ENCODE peak calls at places on chromosomes 12 and 14, in five cellular contexts. One of them, this sample, is unnamed. For H3K4me1 and H3K36me3, the result is how much of the 10 kb centered on the place peaks cover.

GRCh38 chr14:99716850-99717681 is 33.0 kb downstream of the CYP46A1 start:
- DNase-seq in colonic mucosa: no peak
- DNase-seq in effector memory CD4-positive, alpha-beta T cell: no peak
- DNase-seq in HCT116: no peak
- DNase-seq in cardiac muscle cell: no peak
- DNase-seq in this sample: no peak

GRCh38 chr12:6049992-6050391 is 74.5 kb downstream of the VWF start:
- DNase-seq in colonic mucosa: no peak
- DNase-seq in effector memory CD4-positive, alpha-beta T cell: no peak
- DNase-seq in HCT116: no peak
- DNase-seq in cardiac muscle cell: no peak
- DNase-seq in this sample: no peak

GRCh38 chr14:77838756-77839565 is 39.1 kb downstream of the ADCK1 start:
- DNase-seq in colonic mucosa: no peak
- DNase-seq in effector memory CD4-positive, alpha-beta T cell: no peak
- DNase-seq in HCT116: no peak
- DNase-seq in cardiac muscle cell: no peak
- DNase-seq in this sample: no peak

GRCh38 chr12:92183575-92183974 is 37.9 kb upstream of the BTG1 start:
- DNase-seq in colonic mucosa: no peak
- DNase-seq in effector memory CD4-positive, alpha-beta T cell: no peak
- DNase-seq in HCT116: no peak
- DNase-seq in cardiac muscle cell: no peak
- DNase-seq in this sample: no peak

GRCh38 chr12:130764073-130764472 is 48.0 kb upstream of the RIMBP2 start:
- DNase-seq in colonic mucosa: no peak
- DNase-seq in effector memory CD4-positive, alpha-beta T cell: no peak
- DNase-seq in HCT116: peak
- DNase-seq in cardiac muscle cell: peak
- DNase-seq in this sample: no peak

GRCh38 chr12:64716373-64716772 is 42.8 kb downstream of the GNS start:
- DNase-seq in colonic mucosa: peak
- DNase-seq in effector memory CD4-positive, alpha-beta T cell: no peak
- DNase-seq in HCT116: no peak
- DNase-seq in cardiac muscle cell: no peak
- DNase-seq in this sample: no peak

GRCh38 chr14:101508196-101508947 is 52.9 kb upstream of the DIO3 start:
- DNase-seq in colonic mucosa: no peak
- DNase-seq in effector memory CD4-positive, alpha-beta T cell: no peak
- DNase-seq in HCT116: no peak
- DNase-seq in cardiac muscle cell: no peak
- DNase-seq in this sample: no peak

GRCh38 chr12:120230326-120230973 is 29.5 kb upstream of the RPLP0 start:
- DNase-seq in colonic mucosa: peak
- DNase-seq in effector memory CD4-positive, alpha-beta T cell: no peak
- DNase-seq in HCT116: peak
- DNase-seq in cardiac muscle cell: peak
- DNase-seq in this sample: no peak

GRCh38 chr12:57039016-57039798 is 10.7 kb downstream of the MYO1A start:
- DNase-seq in colonic mucosa: no peak
- DNase-seq in effector memory CD4-positive, alpha-beta T cell: no peak
- DNase-seq in HCT116: no peak
- DNase-seq in cardiac muscle cell: no peak
- DNase-seq in this sample: no peak

GRCh38 chr14:93825235-93825553 is 36.9 kb upstream of the PRIMA1 start:
- DNase-seq in colonic mucosa: no peak
- DNase-seq in effector memory CD4-positive, alpha-beta T cell: no peak
- DNase-seq in HCT116: no peak
- DNase-seq in cardiac muscle cell: no peak
- DNase-seq in this sample: no peak

GRCh38 chr14:70931008-70931407 is 23.7 kb downstream of the PCNX1 start:
- DNase-seq in colonic mucosa: no peak
- DNase-seq in effector memory CD4-positive, alpha-beta T cell: no peak
- DNase-seq in HCT116: no peak
- DNase-seq in cardiac muscle cell: no peak
- DNase-seq in this sample: no peak

GRCh38 chr12:8890313-8891084 is 23.8 kb upstream of the PHC1 start:
- DNase-seq in colonic mucosa: peak
- DNase-seq in effector memory CD4-positive, alpha-beta T cell: peak
- DNase-seq in HCT116: no peak
- DNase-seq in cardiac muscle cell: peak
- DNase-seq in this sample: peak

GRCh38 chr14:64082837-64083236 is 211.3 kb downstream of the ESR2 start:
- DNase-seq in colonic mucosa: no peak
- DNase-seq in effector memory CD4-positive, alpha-beta T cell: no peak
- DNase-seq in HCT116: no peak
- DNase-seq in cardiac muscle cell: no peak
- DNase-seq in this sample: no peak

GRCh38 chr14:67622675-67623074 is 3.0 kb downstream of the ARG2 start:
- DNase-seq in colonic mucosa: no peak
- DNase-seq in effector memory CD4-positive, alpha-beta T cell: no peak
- DNase-seq in HCT116: no peak
- DNase-seq in cardiac muscle cell: peak
- DNase-seq in this sample: no peak

GRCh38 chr12:15808250-15808971 is 19.2 kb upstream of the EPS8 start:
- DNase-seq in colonic mucosa: no peak
- DNase-seq in effector memory CD4-positive, alpha-beta T cell: no peak
- DNase-seq in HCT116: no peak
- DNase-seq in cardiac muscle cell: no peak
- DNase-seq in this sample: no peak

GRCh38 chr12:91113621-91114020 is 2.3 kb upstream of the LUM start:
- DNase-seq in colonic mucosa: no peak
- DNase-seq in effector memory CD4-positive, alpha-beta T cell: no peak
- DNase-seq in HCT116: no peak
- DNase-seq in cardiac muscle cell: no peak
- DNase-seq in this sample: no peak

GRCh38 chr12:51951843-51952722 is 584 bp downstream of the ACVR1B start:
- DNase-seq in colonic mucosa: peak
- DNase-seq in effector memory CD4-positive, alpha-beta T cell: no peak
- DNase-seq in HCT116: no peak
- DNase-seq in cardiac muscle cell: peak
- DNase-seq in this sample: no peak

GRCh38 chr14:96829791-96830190 is 32.6 kb downstream of the VRK1 start:
- DNase-seq in colonic mucosa: no peak
- DNase-seq in effector memory CD4-positive, alpha-beta T cell: no peak
- DNase-seq in HCT116: no peak
- DNase-seq in cardiac muscle cell: no peak
- DNase-seq in this sample: no peak

GRCh38 chr14:88563845-88564244 is 1.0 kb downstream of the ZC3H14 start:
- DNase-seq in colonic mucosa: no peak
- DNase-seq in effector memory CD4-positive, alpha-beta T cell: no peak
- DNase-seq in HCT116: no peak
- DNase-seq in cardiac muscle cell: no peak
- DNase-seq in this sample: no peak

GRCh38 chr14:105126970-105127307 is 41.6 kb downstream of the JAG2 start:
- DNase-seq in colonic mucosa: no peak
- DNase-seq in effector memory CD4-positive, alpha-beta T cell: no peak
- DNase-seq in HCT116: no peak
- DNase-seq in cardiac muscle cell: no peak
- DNase-seq in this sample: no peak

GRCh38 chr12:46516933-46517578 is 144.5 kb upstream of the SLC38A2 start:
- DNase-seq in colonic mucosa: no peak
- DNase-seq in effector memory CD4-positive, alpha-beta T cell: no peak
- DNase-seq in HCT116: no peak
- DNase-seq in cardiac muscle cell: no peak
- DNase-seq in this sample: peak

GRCh38 chr12:8501720-8502119 is 11.6 kb upstream of the CLEC4D start:
- DNase-seq in colonic mucosa: no peak
- DNase-seq in effector memory CD4-positive, alpha-beta T cell: no peak
- DNase-seq in HCT116: no peak
- DNase-seq in cardiac muscle cell: no peak
- DNase-seq in this sample: peak

GRCh38 chr12:113440336-113440735 is 18.2 kb downstream of the SDSL start:
- DNase-seq in colonic mucosa: no peak
- DNase-seq in effector memory CD4-positive, alpha-beta T cell: no peak
- DNase-seq in HCT116: no peak
- DNase-seq in cardiac muscle cell: no peak
- DNase-seq in this sample: no peak

GRCh38 chr12:95908573-95908972 is 33.8 kb downstream of the CCDC38 start:
- DNase-seq in colonic mucosa: no peak
- DNase-seq in effector memory CD4-positive, alpha-beta T cell: no peak
- DNase-seq in HCT116: no peak
- DNase-seq in cardiac muscle cell: no peak
- DNase-seq in this sample: no peak

GRCh38 chr12:4518106-4518728 is 20.5 kb upstream of the RAD51AP1 start:
- DNase-seq in colonic mucosa: no peak
- DNase-seq in effector memory CD4-positive, alpha-beta T cell: no peak
- DNase-seq in HCT116: peak
- DNase-seq in cardiac muscle cell: no peak
- DNase-seq in this sample: no peak

GRCh38 chr14:56579345-56580316 is at the start of gene TMEM260:
- DNase-seq in colonic mucosa: peak
- DNase-seq in effector memory CD4-positive, alpha-beta T cell: peak
- DNase-seq in HCT116: peak
- DNase-seq in cardiac muscle cell: peak
- DNase-seq in this sample: peak

GRCh38 chr14:105845725-105846309 is 319.4 kb downstream of the TMEM121 start:
- DNase-seq in colonic mucosa: no peak
- DNase-seq in effector memory CD4-positive, alpha-beta T cell: no peak
- DNase-seq in HCT116: no peak
- DNase-seq in cardiac muscle cell: no peak
- DNase-seq in this sample: no peak

GRCh38 chr14:38134631-38135030 is 73.1 kb upstream of the SSTR1 start:
- DNase-seq in colonic mucosa: no peak
- DNase-seq in effector memory CD4-positive, alpha-beta T cell: no peak
- DNase-seq in HCT116: no peak
- DNase-seq in cardiac muscle cell: no peak
- DNase-seq in this sample: no peak

GRCh38 chr14:102262894-102263462 is 42.0 kb downstream of the MOK start:
- DNase-seq in colonic mucosa: no peak
- DNase-seq in effector memory CD4-positive, alpha-beta T cell: no peak
- DNase-seq in HCT116: peak
- DNase-seq in cardiac muscle cell: no peak
- DNase-seq in this sample: no peak

GRCh38 chr14:37422319-37422718 is 172.7 kb downstream of the FOXA1 start:
- DNase-seq in colonic mucosa: no peak
- DNase-seq in effector memory CD4-positive, alpha-beta T cell: no peak
- DNase-seq in HCT116: no peak
- DNase-seq in cardiac muscle cell: no peak
- DNase-seq in this sample: no peak

GRCh38 chr12:102484017-102484731 is 3.8 kb upstream of the IGF1 start:
- DNase-seq in colonic mucosa: peak
- DNase-seq in effector memory CD4-positive, alpha-beta T cell: peak
- DNase-seq in HCT116: peak
- DNase-seq in cardiac muscle cell: peak
- DNase-seq in this sample: peak

GRCh38 chr12:80241576-80242273 is 142.4 kb downstream of the OTOGL start:
- DNase-seq in colonic mucosa: no peak
- DNase-seq in effector memory CD4-positive, alpha-beta T cell: no peak
- DNase-seq in HCT116: no peak
- DNase-seq in cardiac muscle cell: no peak
- DNase-seq in this sample: no peak

GRCh38 chr12:84763112-84763511 is 149.5 kb downstream of the SLC6A15 start:
- DNase-seq in colonic mucosa: no peak
- DNase-seq in effector memory CD4-positive, alpha-beta T cell: no peak
- DNase-seq in HCT116: no peak
- DNase-seq in cardiac muscle cell: no peak
- DNase-seq in this sample: no peak

GRCh38 chr12:124463341-124463861 is 104.0 kb downstream of the NCOR2 start:
- DNase-seq in colonic mucosa: no peak
- DNase-seq in effector memory CD4-positive, alpha-beta T cell: no peak
- DNase-seq in HCT116: no peak
- DNase-seq in cardiac muscle cell: no peak
- DNase-seq in this sample: no peak

GRCh38 chr12:3218150-3218845 is 141.1 kb downstream of the TSPAN9 start:
- DNase-seq in colonic mucosa: peak
- DNase-seq in effector memory CD4-positive, alpha-beta T cell: no peak
- DNase-seq in HCT116: no peak
- DNase-seq in cardiac muscle cell: peak
- DNase-seq in this sample: no peak

GRCh38 chr14:95531473-95531872 is 3.4 kb upstream of the GLRX5 start:
- DNase-seq in colonic mucosa: no peak
- DNase-seq in effector memory CD4-positive, alpha-beta T cell: no peak
- DNase-seq in HCT116: no peak
- DNase-seq in cardiac muscle cell: no peak
- DNase-seq in this sample: no peak

GRCh38 chr14:106844608-106845285 is 1318.4 kb downstream of the TMEM121 start:
- DNase-seq in colonic mucosa: peak
- DNase-seq in effector memory CD4-positive, alpha-beta T cell: peak
- DNase-seq in HCT116: no peak
- DNase-seq in cardiac muscle cell: no peak
- DNase-seq in this sample: peak

GRCh38 chr14:60651051-60651935 is 2.0 kb upstream of the SIX1 start:
- DNase-seq in colonic mucosa: no peak
- DNase-seq in effector memory CD4-positive, alpha-beta T cell: no peak
- DNase-seq in HCT116: no peak
- DNase-seq in cardiac muscle cell: no peak
- DNase-seq in this sample: no peak
- H3K4me1 ChIP-seq in colonic mucosa: under half
- H3K4me1 ChIP-seq in effector memory CD4-positive, alpha-beta T cell: under half
- H3K4me1 ChIP-seq in HCT116: under half
- H3K4me1 ChIP-seq in cardiac muscle cell: under half
- H3K4me1 ChIP-seq in this sample: half or more

GRCh38 chr12:108567974-108568652 is 5.7 kb downstream of the ISCU start:
- DNase-seq in colonic mucosa: peak
- DNase-seq in effector memory CD4-positive, alpha-beta T cell: no peak
- DNase-seq in HCT116: no peak
- DNase-seq in cardiac muscle cell: no peak
- DNase-seq in this sample: no peak
- H3K36me3 ChIP-seq in colonic mucosa: under half
- H3K36me3 ChIP-seq in effector memory CD4-positive, alpha-beta T cell: under half
- H3K36me3 ChIP-seq in HCT116: under half
- H3K36me3 ChIP-seq in cardiac muscle cell: half or more
- H3K36me3 ChIP-seq in this sample: under half

GRCh38 chr12:114671321-114671663 is 12.7 kb downstream of the TBX3 start:
- DNase-seq in colonic mucosa: no peak
- DNase-seq in effector memory CD4-positive, alpha-beta T cell: no peak
- DNase-seq in HCT116: no peak
- DNase-seq in cardiac muscle cell: no peak
- DNase-seq in this sample: no peak
- H3K4me1 ChIP-seq in colonic mucosa: under half
- H3K4me1 ChIP-seq in effector memory CD4-positive, alpha-beta T cell: under half
- H3K4me1 ChIP-seq in HCT116: under half
- H3K4me1 ChIP-seq in cardiac muscle cell: half or more
- H3K4me1 ChIP-seq in this sample: under half

GRCh38 chr12:53717319-53717718 is 9.9 kb downstream of the CALCOCO1 start:
- DNase-seq in colonic mucosa: no peak
- DNase-seq in effector memory CD4-positive, alpha-beta T cell: no peak
- DNase-seq in HCT116: no peak
- DNase-seq in cardiac muscle cell: peak
- DNase-seq in this sample: no peak
- H3K36me3 ChIP-seq in colonic mucosa: under half
- H3K36me3 ChIP-seq in effector memory CD4-positive, alpha-beta T cell: half or more
- H3K36me3 ChIP-seq in HCT116: under half
- H3K36me3 ChIP-seq in cardiac muscle cell: under half
- H3K36me3 ChIP-seq in this sample: half or more

GRCh38 chr12:93780115-93780641 is 103.0 kb downstream of the CRADD start:
- DNase-seq in colonic mucosa: no peak
- DNase-seq in effector memory CD4-positive, alpha-beta T cell: no peak
- DNase-seq in HCT116: no peak
- DNase-seq in cardiac muscle cell: no peak
- DNase-seq in this sample: no peak
- H3K4me1 ChIP-seq in colonic mucosa: under half
- H3K4me1 ChIP-seq in effector memory CD4-positive, alpha-beta T cell: under half
- H3K4me1 ChIP-seq in HCT116: half or more
- H3K4me1 ChIP-seq in cardiac muscle cell: under half
- H3K4me1 ChIP-seq in this sample: under half

GRCh38 chr12:49763006-49763591 is 21.7 kb downstream of the TMBIM6 start:
- DNase-seq in colonic mucosa: peak
- DNase-seq in effector memory CD4-positive, alpha-beta T cell: peak
- DNase-seq in HCT116: no peak
- DNase-seq in cardiac muscle cell: peak
- DNase-seq in this sample: peak
- H3K36me3 ChIP-seq in colonic mucosa: under half
- H3K36me3 ChIP-seq in effector memory CD4-positive, alpha-beta T cell: half or more
- H3K36me3 ChIP-seq in HCT116: under half
- H3K36me3 ChIP-seq in cardiac muscle cell: half or more
- H3K36me3 ChIP-seq in this sample: under half

GRCh38 chr12:751192-751827 is 1.1 kb upstream of the WNK1 start:
- DNase-seq in colonic mucosa: peak
- DNase-seq in effector memory CD4-positive, alpha-beta T cell: peak
- DNase-seq in HCT116: peak
- DNase-seq in cardiac muscle cell: peak
- DNase-seq in this sample: peak
- H3K4me1 ChIP-seq in colonic mucosa: under half
- H3K4me1 ChIP-seq in effector memory CD4-positive, alpha-beta T cell: under half
- H3K4me1 ChIP-seq in HCT116: under half
- H3K4me1 ChIP-seq in cardiac muscle cell: under half
- H3K4me1 ChIP-seq in this sample: under half

This sample was measured in CD4-positive, alpha-beta memory T cell.